ENCODE peak calls at places on chromosomes 11 and 22, in four cellular contexts. One of them, this sample, is unnamed.

GRCh38 chr22:44391481-44392445 is 79.0 kb upstream of the SHISAL1 start:
- DNase-seq in K562: no peak
- DNase-seq in H1: no peak
- DNase-seq in GM12878: no peak
- DNase-seq in this sample: no peak

GRCh38 chr11:288328-289144 is at the start of gene PGGHG:
- DNase-seq in K562: peak
- DNase-seq in H1: no peak
- DNase-seq in GM12878: no peak
- DNase-seq in this sample: no peak

GRCh38 chr22:47996446-47996857 is 1234.0 kb downstream of the TBC1D22A start:
- DNase-seq in K562: no peak
- DNase-seq in H1: no peak
- DNase-seq in GM12878: peak
- DNase-seq in this sample: no peak

GRCh38 chr11:3137486-3138177 is 27.5 kb downstream of the OSBPL5 start:
- DNase-seq in K562: no peak
- DNase-seq in H1: no peak
- DNase-seq in GM12878: no peak
- DNase-seq in this sample: no peak

GRCh38 chr22:42439821-42440674 is 7.8 kb upstream of the NFAM1 start:
- DNase-seq in K562: no peak
- DNase-seq in H1: no peak
- DNase-seq in GM12878: no peak
- DNase-seq in this sample: no peak

GRCh38 chr22:46149493-46149997 is 781 bp upstream of the PPARA start:
- DNase-seq in K562: no peak
- DNase-seq in H1: no peak
- DNase-seq in GM12878: no peak
- DNase-seq in this sample: no peak

GRCh38 chr11:102421262-102421661 is 31.3 kb downstream of the TMEM123 start:
- DNase-seq in K562: no peak
- DNase-seq in H1: no peak
- DNase-seq in GM12878: no peak
- DNase-seq in this sample: no peak

GRCh38 chr22:23010430-23010829 is 59.9 kb upstream of the GNAZ start:
- DNase-seq in K562: no peak
- DNase-seq in H1: no peak
- DNase-seq in GM12878: no peak
- DNase-seq in this sample: no peak

GRCh38 chr11:1153105-1153950 is 4.4 kb upstream of the MUC5AC start:
- DNase-seq in K562: no peak
- DNase-seq in H1: no peak
- DNase-seq in GM12878: no peak
- DNase-seq in this sample: no peak

GRCh38 chr11:1879941-1880720 is 11.6 kb downstream of the PRR33 start:
- DNase-seq in K562: no peak
- DNase-seq in H1: no peak
- DNase-seq in GM12878: no peak
- DNase-seq in this sample: no peak

GRCh38 chr22:40383905-40384304 is 13.5 kb downstream of the SGSM3 start:
- DNase-seq in K562: no peak
- DNase-seq in H1: no peak
- DNase-seq in GM12878: no peak
- DNase-seq in this sample: no peak

GRCh38 chr11:44747836-44748235 is 21.1 kb downstream of the TSPAN18 start:
- DNase-seq in K562: no peak
- DNase-seq in H1: no peak
- DNase-seq in GM12878: no peak
- DNase-seq in this sample: no peak

GRCh38 chr11:30424851-30425250 is 101.9 kb downstream of the ARL14EP start:
- DNase-seq in K562: no peak
- DNase-seq in H1: no peak
- DNase-seq in GM12878: no peak
- DNase-seq in this sample: no peak

GRCh38 chr11:1041149-1041467 is 4.6 kb upstream of the MUC6 start:
- DNase-seq in K562: no peak
- DNase-seq in H1: no peak
- DNase-seq in GM12878: no peak
- DNase-seq in this sample: no peak

GRCh38 chr22:20982563-20982882 is 426 bp downstream of the LZTR1 start:
- DNase-seq in K562: peak
- DNase-seq in H1: no peak
- DNase-seq in GM12878: no peak
- DNase-seq in this sample: no peak

GRCh38 chr11:92859290-92859689 is 110.2 kb upstream of the MTNR1B start:
- DNase-seq in K562: no peak
- DNase-seq in H1: no peak
- DNase-seq in GM12878: no peak
- DNase-seq in this sample: no peak

GRCh38 chr22:50063589-50064393 is 5.7 kb upstream of the TTLL8 start:
- DNase-seq in K562: no peak
- DNase-seq in H1: no peak
- DNase-seq in GM12878: no peak
- DNase-seq in this sample: no peak

GRCh38 chr11:126290887-126291286 is 8.0 kb downstream of the TIRAP start:
- DNase-seq in K562: no peak
- DNase-seq in H1: no peak
- DNase-seq in GM12878: no peak
- DNase-seq in this sample: no peak

GRCh38 chr11:130778026-130778425 is 138.3 kb downstream of the SNX19 start:
- DNase-seq in K562: no peak
- DNase-seq in H1: no peak
- DNase-seq in GM12878: no peak
- DNase-seq in this sample: no peak

GRCh38 chr11:29780756-29781155 is 236.1 kb downstream of the KCNA4 start:
- DNase-seq in K562: no peak
- DNase-seq in H1: no peak
- DNase-seq in GM12878: no peak
- DNase-seq in this sample: no peak

GRCh38 chr11:65183201-65183891 is 1.6 kb downstream of the CAPN1 start:
- DNase-seq in K562: no peak
- DNase-seq in H1: no peak
- DNase-seq in GM12878: no peak
- DNase-seq in this sample: peak

GRCh38 chr11:9803685-9804413 is 140.0 kb downstream of the SWAP70 start:
- DNase-seq in K562: no peak
- DNase-seq in H1: no peak
- DNase-seq in GM12878: no peak
- DNase-seq in this sample: no peak

DNA sequence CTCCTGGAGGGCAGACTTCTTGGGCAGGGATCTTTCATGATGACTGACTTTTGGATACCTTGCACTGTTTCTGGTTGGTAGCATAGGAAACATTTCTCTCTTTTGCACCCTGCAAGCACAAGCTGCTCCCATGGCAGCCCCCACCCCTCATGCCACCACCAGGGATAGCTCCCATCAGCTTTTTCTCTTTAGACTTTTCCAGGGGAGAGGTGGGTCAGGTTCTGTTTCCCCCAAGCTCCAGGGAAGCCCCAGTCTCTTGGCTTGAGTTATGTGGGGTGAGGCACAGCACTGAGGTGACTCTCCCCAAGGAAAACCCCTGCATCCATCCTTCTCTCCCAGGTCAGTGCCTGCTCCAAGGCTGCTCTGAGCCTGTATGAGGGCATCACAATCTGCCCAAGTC is 22.5 kb downstream of the LRRC32 start:
- DNase-seq in K562: no peak
- DNase-seq in H1: no peak
- DNase-seq in GM12878: no peak
- DNase-seq in this sample: no peak
- TF ChIP-seq SP1 in K562: no peak
- TF ChIP-seq SP1 in H1: no peak
- TF ChIP-seq SP1 in GM12878: no peak
- TF ChIP-seq SP1 in this sample: no peak

DNA sequence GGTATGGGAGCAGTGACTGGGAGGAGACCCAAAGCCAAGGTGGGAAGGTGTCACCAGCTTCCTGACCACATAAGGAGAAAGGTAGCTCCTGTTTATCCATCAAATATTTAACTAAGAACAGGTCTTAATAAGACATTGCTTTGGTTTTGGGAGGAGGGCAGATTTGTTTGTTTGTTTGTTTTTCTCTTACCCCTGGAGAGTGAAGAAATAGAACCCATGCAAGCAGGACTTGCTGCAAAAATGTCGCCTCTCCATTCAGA is 26.2 kb upstream of the CD44 start:
- DNase-seq in K562: no peak
- DNase-seq in H1: no peak
- DNase-seq in GM12878: no peak
- DNase-seq in this sample: no peak
- TF ChIP-seq POLR2A in K562: no peak
- TF ChIP-seq POLR2A in H1: no peak
- TF ChIP-seq POLR2A in GM12878: no peak
- TF ChIP-seq POLR2A in this sample: no peak

GRCh38 chr11:74462009-74462408 is 5.3 kb downstream of the KCNE3 start:
- DNase-seq in K562: peak
- DNase-seq in H1: no peak
- DNase-seq in GM12878: no peak
- DNase-seq in this sample: no peak
- TF ChIP-seq EGR1 in K562: no peak
- TF ChIP-seq EGR1 in H1: no peak
- TF ChIP-seq EGR1 in GM12878: no peak
- TF ChIP-seq EGR1 in this sample: no peak

GRCh38 chr22:19853058-19853878 is 1.4 kb downstream of the GNB1L start:
- DNase-seq in K562: no peak
- DNase-seq in H1: no peak
- DNase-seq in GM12878: no peak
- DNase-seq in this sample: no peak
- TF ChIP-seq SP1 in K562: no peak
- TF ChIP-seq SP1 in H1: no peak
- TF ChIP-seq SP1 in GM12878: no peak
- TF ChIP-seq SP1 in this sample: no peak

DNA sequence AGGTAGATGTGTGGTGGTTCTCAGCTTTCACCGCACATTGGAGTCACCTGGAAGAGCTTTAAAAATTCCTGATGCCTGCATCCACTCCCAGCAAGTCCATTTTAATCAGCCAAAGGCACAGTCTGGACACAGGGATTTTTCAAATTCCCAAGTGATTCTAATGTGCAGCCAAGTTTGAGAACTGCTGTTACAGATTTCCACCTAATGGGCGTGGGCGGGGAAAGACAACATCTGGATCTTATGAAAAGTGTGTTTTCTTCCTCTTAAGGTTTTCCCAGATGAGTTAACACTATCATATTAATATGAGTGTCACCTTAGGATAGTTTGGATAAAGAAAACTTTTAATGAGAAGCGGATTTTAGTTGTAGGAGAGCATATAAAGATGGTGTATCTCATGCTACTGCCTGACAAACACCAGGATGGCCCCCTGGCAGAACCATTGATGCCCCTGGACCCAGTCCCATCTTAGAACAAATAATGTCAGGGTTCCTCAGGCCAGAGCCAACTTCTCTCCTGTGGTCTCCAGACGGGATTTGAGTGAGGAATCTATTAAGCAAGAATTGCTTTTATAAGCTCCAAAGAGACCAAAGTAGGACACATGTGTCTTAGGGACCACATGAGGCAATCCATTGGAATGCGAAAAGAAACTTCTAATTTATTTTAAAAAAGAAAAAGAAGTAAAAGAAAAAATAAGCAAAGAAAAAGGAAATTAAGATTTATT is 31.9 kb downstream of the POU2AF1 start:
- DNase-seq in K562: no peak
- DNase-seq in H1: no peak
- DNase-seq in GM12878: no peak
- DNase-seq in this sample: no peak
- TF ChIP-seq POLR2A in K562: no peak
- TF ChIP-seq POLR2A in H1: no peak
- TF ChIP-seq POLR2A in GM12878: peak
- TF ChIP-seq POLR2A in this sample: no peak

GRCh38 chr11:100687630-100688395 is 725 bp downstream of the ARHGAP42 start:
- DNase-seq in K562: peak
- DNase-seq in H1: peak
- DNase-seq in GM12878: no peak
- DNase-seq in this sample: peak
- TF ChIP-seq EGR1 in K562: no peak
- TF ChIP-seq EGR1 in H1: no peak
- TF ChIP-seq EGR1 in GM12878: no peak
- TF ChIP-seq EGR1 in this sample: no peak

GRCh38 chr11:5125221-5125620 is 12.9 kb downstream of the OR52A5 start:
- DNase-seq in K562: no peak
- DNase-seq in H1: no peak
- DNase-seq in GM12878: no peak
- DNase-seq in this sample: no peak

GRCh38 chr11:5131584-5132335 is 6.4 kb downstream of the OR52A5 start:
- DNase-seq in K562: peak
- DNase-seq in H1: no peak
- DNase-seq in GM12878: no peak
- DNase-seq in this sample: no peak

GRCh38 chr11:5123802-5124521 is 14.2 kb downstream of the OR52A5 start:
- DNase-seq in K562: peak
- DNase-seq in H1: peak
- DNase-seq in GM12878: peak
- DNase-seq in this sample: peak

GRCh38 chr11:5129457-5129877 is 8.7 kb downstream of the OR52A5 start:
- DNase-seq in K562: peak
- DNase-seq in H1: no peak
- DNase-seq in GM12878: no peak
- DNase-seq in this sample: no peak
- TF ChIP-seq SP1 in K562: no peak
- TF ChIP-seq SP1 in H1: no peak
- TF ChIP-seq SP1 in GM12878: no peak
- TF ChIP-seq SP1 in this sample: no peak

GRCh38 chr11:79044211-79044610 is 396.6 kb downstream of the TENM4 start:
- DNase-seq in K562: no peak
- DNase-seq in H1: no peak
- DNase-seq in GM12878: no peak
- DNase-seq in this sample: no peak

GRCh38 chr11:79040348-79040747 is 400.5 kb downstream of the TENM4 start:
- DNase-seq in K562: no peak
- DNase-seq in H1: no peak
- DNase-seq in GM12878: no peak
- DNase-seq in this sample: no peak

GRCh38 chr11:79045018-79045787 is 395.6 kb downstream of the TENM4 start:
- DNase-seq in K562: no peak
- DNase-seq in H1: no peak
- DNase-seq in GM12878: no peak
- DNase-seq in this sample: no peak

GRCh38 chr11:79043726-79044125 is 397.1 kb downstream of the TENM4 start:
- DNase-seq in K562: no peak
- DNase-seq in H1: no peak
- DNase-seq in GM12878: no peak
- DNase-seq in this sample: no peak

DNA sequence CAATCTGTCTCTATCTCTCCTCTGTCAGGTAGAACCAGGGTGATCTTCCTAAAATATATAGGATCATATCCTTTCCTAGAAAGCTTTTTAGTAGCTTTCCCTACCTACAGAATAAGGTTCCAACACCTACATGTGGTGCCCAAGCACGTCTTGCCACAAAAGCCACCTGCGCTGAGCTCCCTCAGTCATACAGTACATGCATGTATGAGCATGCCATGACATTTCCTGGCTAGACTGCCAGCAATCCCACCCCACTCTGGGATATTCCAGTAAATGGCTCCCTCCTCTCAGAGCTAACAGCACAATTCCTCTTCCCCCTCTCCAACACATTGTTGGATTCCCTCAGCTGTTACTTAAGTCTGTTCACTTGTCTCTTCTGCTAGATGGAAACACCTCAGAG is 398.0 kb downstream of the TENM4 start:
- DNase-seq in K562: no peak
- DNase-seq in H1: no peak
- DNase-seq in GM12878: no peak
- DNase-seq in this sample: no peak
- TF ChIP-seq POLR2A in K562: no peak
- TF ChIP-seq POLR2A in H1: no peak
- TF ChIP-seq POLR2A in GM12878: no peak
- TF ChIP-seq POLR2A in this sample: no peak

GRCh38 chr22:30826670-30827355 is 132.1 kb downstream of the OSBP2 start:
- DNase-seq in K562: no peak
- DNase-seq in H1: no peak
- DNase-seq in GM12878: no peak
- DNase-seq in this sample: no peak
- TF ChIP-seq EGR1 in K562: no peak
- TF ChIP-seq EGR1 in H1: no peak
- TF ChIP-seq EGR1 in GM12878: no peak
- TF ChIP-seq EGR1 in this sample: no peak